ENCODE peak calls at places on chromosome 13, in five cellular contexts. I, N, R, V and S are unnamed samples.

GRCh38 chr13:94607939-94608338 is 6.3 kb downstream of the GPR180 start:
- DNase-seq in N (no peak), V (no peak), R (no peak), I (no peak), S (no peak)

GRCh38 chr13:112244061-112244460 is 132.1 kb upstream of the SPACA7 start:
- DNase-seq in N (no peak), V (no peak), R (no peak), I (no peak), S (no peak)

GRCh38 chr13:54775501-54776191 is 1747.0 kb downstream of the OLFM4 start:
- DNase-seq in V (no peak), N (no peak), I (no peak), R (no peak), S (no peak)

GRCh38 chr13:35500071-35500595 is 23.6 kb upstream of the MAB21L1 start:
- DNase-seq in I (no peak), R (no peak), N (no peak), V (no peak), S (no peak)

GRCh38 chr13:33744589-33745369 is 73.2 kb upstream of the RFC3 start:
- DNase-seq in N (no peak), V (no peak), R (no peak), I (no peak), S (no peak)

GRCh38 chr13:47484564-47484963 is 516.5 kb downstream of the SUCLA2 start:
- DNase-seq in V (no peak), I (no peak), R (no peak), N (no peak), S (no peak)

GRCh38 chr13:100875392-100876043 is 200.9 kb upstream of the TMTC4 start:
- DNase-seq in R (no peak), N (peak; percentile 18), I (no peak), V (no peak), S (no peak)

GRCh38 chr13:81302677-81303076 is 961.8 kb upstream of the SPRY2 start:
- DNase-seq in V (no peak), R (no peak), I (no peak), N (no peak), S (no peak)

GRCh38 chr13:113884821-113885220 is 20.9 kb upstream of the GAS6 start:
- DNase-seq in R (no peak), N (no peak), I (no peak), V (no peak), S (no peak)

GRCh38 chr13:79393564-79394249 is 12.3 kb downstream of the RBM26 start:
- DNase-seq in V (peak; percentile 43), N (peak; percentile 50), I (peak; percentile 40), R (no peak), S (no peak)

GRCh38 chr13:35996360-35996759 is 134.8 kb downstream of the DCLK1 start:
- DNase-seq in I (no peak), N (no peak), R (no peak), V (no peak), S (no peak)

GRCh38 chr13:24606486-24607170 is 73.6 kb upstream of the ATP12A start:
- DNase-seq in R (peak; percentile 48), I (no peak), N (no peak), V (no peak), S (no peak)